ENCODE peak calls at places on chromosomes 3 and 15, in six cellular contexts. C, N, G, P, W and U are unnamed samples.

GRCh38 chr3:159828542-159828943 is 160.1 kb upstream of the IL12A start:
- DNase-seq in C (peak), N (no peak), G (peak), P (peak), W (no peak), U (no peak)

GRCh38 chr3:146222204-146223046 is 28.5 kb downstream of the PLSCR4 start:
- DNase-seq in C (no peak), N (no peak), G (peak), P (peak), W (peak), U (no peak)

GRCh38 chr3:183698760-183699159 is 1.2 kb downstream of the YEATS2 start:
- DNase-seq in C (peak), N (no peak), G (no peak), P (no peak), W (no peak), U (no peak)

GRCh38 chr15:39213385-39213840 is 367.5 kb upstream of the THBS1 start:
- DNase-seq in C (peak), N (no peak), G (peak), P (peak), W (peak), U (peak)

GRCh38 chr3:71168961-71169411 is 414.5 kb downstream of the FOXP1 start:
- DNase-seq in C (no peak), N (no peak), G (no peak), P (no peak), W (no peak), U (no peak)

GRCh38 chr3:45981321-45982038 is 14.1 kb downstream of the FYCO1 start:
- DNase-seq in C (peak), N (no peak), G (no peak), P (no peak), W (no peak), U (no peak)

GRCh38 chr3:43363621-43364266 is 77.4 kb downstream of the SNRK start:
- DNase-seq in C (no peak), N (no peak), G (no peak), P (no peak), W (no peak), U (no peak)

GRCh38 chr3:117059054-117059989 is 349.7 kb downstream of the TUSC7 start:
- DNase-seq in C (no peak), N (no peak), G (peak), P (peak), W (no peak), U (no peak)

GRCh38 chr3:18288243-18288642 is 136.9 kb downstream of the SATB1 start:
- DNase-seq in C (no peak), N (no peak), G (no peak), P (no peak), W (no peak), U (no peak)

GRCh38 chr3:184399410-184399809 is 19.6 kb downstream of the CHRD start:
- DNase-seq in C (no peak), N (no peak), G (no peak), P (no peak), W (no peak), U (no peak)

GRCh38 chr3:10467904-10468610 is 37.3 kb downstream of the ATP2B2 start:
- DNase-seq in C (no peak), N (no peak), G (no peak), P (no peak), W (no peak), U (no peak)

GRCh38 chr3:46948830-46949671 is 27.5 kb downstream of the CCDC12 start:
- DNase-seq in C (peak), N (no peak), G (no peak), P (peak), W (no peak), U (no peak)

GRCh38 chr3:160876568-160877100 is 120.6 kb downstream of the PPM1L start:
- DNase-seq in C (no peak), N (no peak), G (no peak), P (no peak), W (no peak), U (no peak)

GRCh38 chr3:143951351-143951971 is 20.2 kb upstream of the DIPK2A start:
- DNase-seq in C (peak), N (no peak), G (peak), P (peak), W (no peak), U (peak)

GRCh38 chr3:23807161-23808015 is 1.6 kb downstream of the UBE2E1 start:
- DNase-seq in C (peak), N (no peak), G (no peak), P (no peak), W (no peak), U (no peak)

GRCh38 chr3:30426319-30426993 is 179.9 kb upstream of the TGFBR2 start:
- DNase-seq in C (no peak), N (no peak), G (no peak), P (no peak), W (no peak), U (no peak)

GRCh38 chr15:74635228-74635627 is 19.6 kb downstream of the CLK3 start:
- DNase-seq in C (peak), N (no peak), G (no peak), P (peak), W (no peak), U (peak)

GRCh38 chr15:69498987-69499386 is 46.4 kb downstream of the RPLP1 start:
- DNase-seq in C (no peak), N (no peak), G (no peak), P (no peak), W (no peak), U (no peak)

GRCh38 chr15:85771781-85772445 is 22.8 kb downstream of the KLHL25 start:
- DNase-seq in C (no peak), N (no peak), G (no peak), P (no peak), W (no peak), U (no peak)

GRCh38 chr15:86751116-86751515 is 671.4 kb downstream of the AGBL1 start:
- DNase-seq in C (no peak), N (no peak), G (no peak), P (no peak), W (no peak), U (no peak)

GRCh38 chr3:53140575-53141467 is 10.6 kb upstream of the RFT1 start:
- DNase-seq in C (no peak), N (no peak), G (no peak), P (no peak), W (no peak), U (no peak)

GRCh38 chr15:101115887-101116680 is 135.8 kb downstream of the CHSY1 start:
- DNase-seq in C (no peak), N (no peak), G (no peak), P (no peak), W (no peak), U (no peak)

GRCh38 chr3:177934001-177934891 is 602.0 kb upstream of the KCNMB2 start:
- DNase-seq in C (no peak), N (no peak), G (no peak), P (peak), W (no peak), U (no peak)

GRCh38 chr15:61038910-61039309 is 190.2 kb downstream of the RORA start:
- DNase-seq in C (no peak), N (no peak), G (no peak), P (no peak), W (no peak), U (no peak)

GRCh38 chr3:176953106-176954080 is 243.9 kb downstream of the TBL1XR1 start:
- DNase-seq in C (no peak), N (no peak), G (no peak), P (no peak), W (no peak), U (no peak)

GRCh38 chr15:70140543-70141375 is 43.0 kb upstream of the TLE3 start:
- DNase-seq in C (no peak), N (no peak), G (no peak), P (peak), W (peak), U (peak)

GRCh38 chr3:151926956-151927355 is 53.5 kb downstream of the SUCNR1 start:
- DNase-seq in C (no peak), N (no peak), G (no peak), P (no peak), W (no peak), U (no peak)

GRCh38 chr3:170760174-170760526 is 109.8 kb downstream of the RPL22L1 start:
- DNase-seq in C (no peak), N (no peak), G (no peak), P (no peak), W (no peak), U (no peak)

GRCh38 chr3:22960326-22960984 is 242.7 kb upstream of the UBE2E2 start:
- DNase-seq in C (no peak), N (no peak), G (peak), P (peak), W (no peak), U (no peak)

GRCh38 chr3:101976473-101976872 is 127.2 kb downstream of the NFKBIZ start:
- DNase-seq in C (no peak), N (peak), G (no peak), P (no peak), W (no peak), U (no peak)

GRCh38 chr3:158528306-158528705 is 42.7 kb upstream of the MLF1 start:
- DNase-seq in C (no peak), N (no peak), G (no peak), P (no peak), W (no peak), U (no peak)

GRCh38 chr3:52162250-52162872 is 8.1 kb upstream of the POC1A start:
- DNase-seq in C (no peak), N (no peak), G (no peak), P (no peak), W (no peak), U (no peak)

GRCh38 chr3:162740941-162741596 is 1244.5 kb downstream of the OTOL1 start:
- DNase-seq in C (no peak), N (no peak), G (no peak), P (no peak), W (peak), U (peak)

GRCh38 chr3:167691366-167691765 is 37.6 kb upstream of the WDR49 start:
- DNase-seq in C (no peak), N (peak), G (no peak), P (no peak), W (no peak), U (no peak)

GRCh38 chr15:35427091-35427490 is 118.9 kb downstream of the DPH6 start:
- DNase-seq in C (no peak), N (no peak), G (no peak), P (no peak), W (no peak), U (no peak)

GRCh38 chr3:107525101-107525953 is 2.6 kb downstream of the BBX start:
- DNase-seq in C (peak), N (no peak), G (no peak), P (no peak), W (no peak), U (no peak)

GRCh38 chr15:66787472-66787871 is 85.4 kb downstream of the SMAD6 start:
- DNase-seq in C (no peak), N (no peak), G (no peak), P (no peak), W (no peak), U (no peak)

GRCh38 chr15:67670647-67671305 is 128.3 kb downstream of the MAP2K5 start:
- DNase-seq in C (peak), N (no peak), G (no peak), P (no peak), W (no peak), U (no peak)

GRCh38 chr3:190585771-190586630 is 72.1 kb downstream of the IL1RAP start:
- DNase-seq in C (no peak), N (no peak), G (peak), P (peak), W (peak), U (peak)

GRCh38 chr3:11953778-11954177 is 50.4 kb upstream of the SYN2 start:
- DNase-seq in C (no peak), N (no peak), G (no peak), P (no peak), W (no peak), U (no peak)

GRCh38 chr3:11954312-11954934 is 49.8 kb upstream of the SYN2 start:
- DNase-seq in C (peak), N (no peak), G (no peak), P (no peak), W (no peak), U (no peak)

GRCh38 chr3:11950576-11950975 is 53.6 kb upstream of the SYN2 start:
- DNase-seq in C (no peak), N (no peak), G (no peak), P (no peak), W (no peak), U (no peak)

GRCh38 chr3:11956781-11957180 is 47.4 kb upstream of the SYN2 start:
- DNase-seq in C (no peak), N (no peak), G (no peak), P (no peak), W (no peak), U (no peak)

GRCh38 chr3:11953350-11953749 is 50.8 kb upstream of the SYN2 start:
- DNase-seq in C (no peak), N (no peak), G (no peak), P (no peak), W (no peak), U (no peak)
- TF ChIP-seq ZNF274 in C (no peak), N (no peak), G (no peak), P (no peak), W (no peak), U (no peak)

GRCh38 chr3:50616770-50617095 is 218 bp upstream of the MAPKAPK3 start:
- DNase-seq in C (peak), N (peak), G (peak), P (peak), W (peak), U (peak)

GRCh38 chr3:50616003-50616769 is 765 bp upstream of the MAPKAPK3 start:
- DNase-seq in C (peak), N (no peak), G (peak), P (peak), W (peak), U (peak)

GRCh38 chr3:50617096-50617791 is at the start of gene MAPKAPK3:
- DNase-seq in C (no peak), N (no peak), G (no peak), P (peak), W (no peak), U (no peak)

GRCh38 chr3:50620420-50620819 is 3.5 kb downstream of the MAPKAPK3 start:
- DNase-seq in C (no peak), N (no peak), G (no peak), P (no peak), W (no peak), U (no peak)

DNA sequence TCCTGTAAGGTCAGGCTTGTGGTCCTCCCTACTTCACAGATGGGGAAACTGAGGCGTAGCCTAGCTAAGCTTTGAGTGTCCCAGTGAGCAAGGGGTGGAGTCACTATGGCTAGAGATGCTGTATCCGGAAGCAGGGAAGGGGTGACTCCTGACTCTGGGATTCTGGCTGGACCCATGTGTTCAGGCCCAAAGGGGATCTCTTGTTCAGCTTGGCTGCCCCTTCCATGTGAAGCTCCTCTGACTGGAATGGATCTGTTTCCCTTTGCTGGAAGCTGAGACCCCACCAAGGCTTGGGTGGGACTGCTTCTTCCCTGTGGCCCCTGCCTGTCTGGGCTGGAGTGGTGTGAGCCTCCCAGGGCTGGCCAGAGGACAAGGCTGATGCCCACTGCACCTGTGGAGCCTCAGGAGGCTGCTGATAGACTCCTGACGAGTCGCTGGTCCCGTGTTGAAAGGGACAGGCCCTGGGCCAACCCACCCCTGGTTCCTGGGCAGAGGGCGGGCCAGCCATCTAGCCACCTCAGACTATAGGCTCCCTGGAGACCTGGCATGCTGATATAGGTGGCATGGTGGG is 1.0 kb downstream of the MAPKAPK3 start:
- DNase-seq in C (no peak), N (no peak), G (no peak), P (no peak), W (no peak), U (no peak)
- TF ChIP-seq ZNF274 in C (no peak), N (no peak), G (no peak), P (no peak), W (no peak), U (no peak)

DNA sequence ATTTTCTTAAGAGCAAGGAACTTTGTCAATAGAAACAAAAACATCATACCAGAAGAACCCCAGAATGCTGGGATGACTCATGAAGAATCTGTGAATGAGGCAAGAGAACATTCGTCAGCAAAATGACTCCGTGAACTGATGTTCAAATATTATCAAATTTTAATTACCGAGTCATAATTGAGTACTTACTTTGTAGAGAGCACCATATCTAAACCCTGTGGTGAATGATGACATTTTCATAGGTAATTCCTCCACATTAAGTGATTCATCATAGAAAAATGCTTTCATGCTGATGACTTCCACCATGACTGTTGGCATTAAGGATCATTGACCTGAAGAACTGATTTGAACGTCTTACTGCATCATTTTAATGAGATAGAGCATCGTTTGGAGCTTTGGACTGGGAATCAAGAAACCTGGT is 56.3 kb downstream of the PPARG start:
- DNase-seq in C (no peak), N (no peak), G (peak), P (no peak), W (no peak), U (no peak)
- TF ChIP-seq ZNF274 in C (no peak), N (no peak), G (no peak), P (no peak), W (no peak), U (no peak)

GRCh38 chr15:63475670-63476069 is 28.7 kb upstream of the USP3 start:
- DNase-seq in C (no peak), N (no peak), G (no peak), P (no peak), W (no peak), U (no peak)

GRCh38 chr15:63478243-63478642 is 26.1 kb upstream of the USP3 start:
- DNase-seq in C (no peak), N (no peak), G (no peak), P (no peak), W (no peak), U (no peak)

GRCh38 chr15:63474810-63475316 is 29.5 kb upstream of the USP3 start:
- DNase-seq in C (no peak), N (peak), G (no peak), P (peak), W (no peak), U (no peak)

GRCh38 chr15:63473999-63474809 is 30.2 kb upstream of the USP3 start:
- DNase-seq in C (no peak), N (peak), G (no peak), P (peak), W (no peak), U (peak)

GRCh38 chr15:63476229-63476632 is 28.2 kb upstream of the USP3 start:
- DNase-seq in C (no peak), N (no peak), G (peak), P (peak), W (no peak), U (no peak)
- TF ChIP-seq ZNF274 in C (no peak), N (no peak), G (no peak), P (no peak), W (no peak), U (no peak)

DNA sequence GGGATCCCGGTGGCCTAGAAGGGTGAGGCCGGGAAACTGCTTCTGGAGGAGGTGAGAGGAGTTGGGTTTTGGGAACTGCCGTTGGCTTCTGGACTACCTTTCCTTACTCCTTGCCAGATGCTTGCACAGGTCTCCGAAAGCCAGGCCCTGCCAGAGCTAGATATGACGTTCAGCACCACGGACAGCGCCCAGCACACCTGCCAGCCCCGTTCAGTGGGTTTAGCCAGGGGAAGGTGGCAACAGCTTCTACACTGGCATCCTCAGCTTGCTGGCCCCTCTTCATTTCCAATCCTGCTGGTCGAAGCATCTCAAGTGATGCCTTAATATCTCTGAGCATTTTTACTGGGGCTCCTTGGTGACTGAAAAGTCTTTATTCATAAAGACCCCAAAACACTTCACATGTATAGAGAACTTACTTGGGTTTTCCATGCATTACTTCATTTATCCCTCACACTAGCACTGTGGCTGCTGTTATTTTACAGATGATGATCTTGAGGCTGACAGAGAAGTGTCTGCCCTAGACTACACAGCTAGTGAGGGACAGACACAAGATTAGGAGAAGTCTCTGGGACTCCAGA is 21.9 kb downstream of the HCN4 start:
- DNase-seq in C (peak), N (no peak), G (peak), P (peak), W (peak), U (no peak)
- TF ChIP-seq ZNF274 in C (no peak), N (no peak), G (no peak), P (no peak), W (no peak), U (no peak)

DNA sequence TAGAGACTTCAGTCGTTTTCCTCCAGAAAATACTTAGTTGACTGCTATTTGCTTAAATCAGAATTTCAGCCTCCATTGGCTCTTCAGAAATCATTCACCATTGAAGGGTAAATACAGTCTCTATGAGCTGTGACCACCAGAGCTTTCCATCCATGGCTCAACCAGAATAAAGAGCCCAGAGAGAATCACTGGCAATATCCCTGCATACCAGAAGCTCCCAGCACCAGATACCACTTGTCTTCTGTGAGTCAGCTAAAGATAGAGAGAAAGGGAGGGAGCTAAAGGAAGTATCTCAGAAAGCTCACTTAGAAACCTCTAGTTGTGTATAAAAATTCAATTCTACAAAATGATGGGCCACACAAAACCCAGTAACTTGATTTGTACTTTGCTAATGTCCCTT is 115.2 kb upstream of the TMCO5A start:
- DNase-seq in C (no peak), N (no peak), G (no peak), P (no peak), W (no peak), U (no peak)
- TF ChIP-seq ZNF274 in C (no peak), N (no peak), G (no peak), P (no peak), W (no peak), U (no peak)

GRCh38 chr15:82303956-82304640 is 41.5 kb downstream of the SAXO2 start:
- DNase-seq in C (no peak), N (no peak), G (no peak), P (no peak), W (no peak), U (no peak)

GRCh38 chr15:82307714-82308081 is 41.6 kb downstream of the GOLGA6L10 start:
- DNase-seq in C (no peak), N (no peak), G (no peak), P (no peak), W (no peak), U (no peak)

GRCh38 chr15:82306791-82307713 is 42.2 kb downstream of the GOLGA6L10 start:
- DNase-seq in C (no peak), N (no peak), G (no peak), P (no peak), W (no peak), U (no peak)

GRCh38 chr15:82309802-82310201 is 39.5 kb downstream of the GOLGA6L10 start:
- DNase-seq in C (no peak), N (no peak), G (no peak), P (no peak), W (no peak), U (no peak)

GRCh38 chr15:82305621-82306048 is 43.0 kb downstream of the SAXO2 start:
- DNase-seq in C (no peak), N (no peak), G (no peak), P (no peak), W (no peak), U (no peak)
- TF ChIP-seq ZNF274 in C (no peak), N (no peak), G (no peak), P (no peak), W (no peak), U (no peak)